ENCODE peak calls at places on chromosomes 3 and 15, in six cellular contexts. S is AG04450; H is glutamatergic neuron; Q is CD8-positive, alpha-beta memory T cell; U is choroid plexus epithelial cell; W is T-helper 2 cell. G is an unnamed sample.

GRCh38 chr3:63067999-63068645 is 192.9 kb upstream of the CADPS start:
- DNase-seq in W (peak; percentile 39), U (peak; percentile 47), H (no peak), Q (no peak), S (no peak), G (no peak)

GRCh38 chr15:41967506-41968206 is 4.7 kb downstream of the EHD4 start:
- DNase-seq in W (no peak), Q (no peak), U (peak; percentile 48), H (no peak), S (no peak), G (no peak)

GRCh38 chr3:129625071-129625874 is 18.8 kb upstream of the PLXND1 start:
- DNase-seq in H (peak; percentile 27), W (no peak), Q (no peak), U (no peak), S (no peak), G (peak; percentile 77)

GRCh38 chr3:193824365-193824764 is 231.4 kb downstream of the OPA1 start:
- DNase-seq in U (no peak), W (no peak), S (no peak), Q (no peak), H (no peak), G (no peak)

GRCh38 chr15:96583671-96584070 is 253.2 kb downstream of the NR2F2 start:
- DNase-seq in Q (no peak), U (no peak), S (no peak), H (no peak), W (no peak), G (no peak)

GRCh38 chr3:171163724-171164465 is 137.4 kb upstream of the SLC2A2 start:
- DNase-seq in W (no peak), Q (no peak), H (no peak), S (no peak), U (no peak), G (no peak)

GRCh38 chr15:91849749-91850161 is 3.8 kb upstream of the SLCO3A1 start:
- DNase-seq in Q (no peak), S (no peak), W (peak; percentile 49), U (peak; percentile 28), H (no peak), G (no peak)

GRCh38 chr15:42723068-42723467 is 13.9 kb downstream of the CDAN1 start:
- DNase-seq in H (no peak), Q (no peak), S (no peak), W (no peak), U (peak; percentile 36), G (no peak)

GRCh38 chr3:152779649-152780048 is 55.3 kb upstream of the P2RY1 start:
- DNase-seq in H (no peak), U (peak; percentile 22), W (no peak), S (no peak), Q (no peak), G (no peak)

GRCh38 chr15:95664435-95664834 is 666.1 kb upstream of the NR2F2 start:
- DNase-seq in U (no peak), S (no peak), H (no peak), W (no peak), Q (no peak), G (no peak)

GRCh38 chr3:99119312-99119810 is 217.9 kb upstream of the DCBLD2 start:
- DNase-seq in H (no peak), W (no peak), S (no peak), U (peak; percentile 23), Q (no peak), G (no peak)

GRCh38 chr3:13876451-13876850 is 3.4 kb downstream of the WNT7A start:
- DNase-seq in U (no peak), H (peak; percentile 3), S (no peak), Q (no peak), W (no peak), G (peak; percentile 73)

GRCh38 chr3:159640220-159640619 is 348.4 kb upstream of the IL12A start:
- DNase-seq in Q (no peak), W (no peak), S (no peak), U (no peak), H (no peak), G (no peak)

GRCh38 chr3:178736300-178736699 is 200.1 kb downstream of the KCNMB2 start:
- DNase-seq in S (no peak), W (no peak), U (no peak), Q (no peak), H (no peak), G (no peak)

GRCh38 chr15:33489335-33489734 is 178.6 kb downstream of the RYR3 start:
- DNase-seq in Q (no peak), H (no peak), U (no peak), W (no peak), S (no peak), G (no peak)

GRCh38 chr3:179100652-179101051 is 29.0 kb upstream of the ZMAT3 start:
- DNase-seq in S (no peak), W (no peak), Q (no peak), U (peak; percentile 66), H (no peak), G (no peak)

G was measured in chondrocyte.